ENCODE peak calls at places on chromosomes 12 and 14, in four cellular contexts. One of them, this sample, is unnamed.

GRCh38 chr14:33949051-33950037 is 1.5 kb downstream of the EGLN3 start:
- DNase-seq in A549: no peak
- DNase-seq in HepG2: no peak
- DNase-seq in GM12878: no peak
- DNase-seq in this sample: no peak

GRCh38 chr12:3990356-3990975 is 117.3 kb upstream of the PARP11 start:
- DNase-seq in A549: no peak
- DNase-seq in HepG2: no peak
- DNase-seq in GM12878: no peak
- DNase-seq in this sample: no peak

GRCh38 chr14:61812347-61813100 is 50.3 kb downstream of the SNAPC1 start:
- DNase-seq in A549: no peak
- DNase-seq in HepG2: no peak
- DNase-seq in GM12878: no peak
- DNase-seq in this sample: no peak

GRCh38 chr12:124131671-124132058 is 158.7 kb downstream of the ZNF664 start:
- DNase-seq in A549: no peak
- DNase-seq in HepG2: no peak
- DNase-seq in GM12878: no peak
- DNase-seq in this sample: no peak

GRCh38 chr14:36426836-36427235 is 93.2 kb downstream of the NKX2-1 start:
- DNase-seq in A549: no peak
- DNase-seq in HepG2: no peak
- DNase-seq in GM12878: no peak
- DNase-seq in this sample: no peak

GRCh38 chr12:113424915-113425823 is 3.0 kb downstream of the SDSL start:
- DNase-seq in A549: peak; percentile 76
- DNase-seq in HepG2: peak; percentile 16
- DNase-seq in GM12878: no peak
- DNase-seq in this sample: peak; percentile 48

GRCh38 chr12:12686925-12687324 is 9.1 kb downstream of the GPR19 start:
- DNase-seq in A549: no peak
- DNase-seq in HepG2: no peak
- DNase-seq in GM12878: no peak
- DNase-seq in this sample: peak; percentile 59

GRCh38 chr12:75813066-75813465 is 218.5 kb downstream of the PHLDA1 start:
- DNase-seq in A549: no peak
- DNase-seq in HepG2: no peak
- DNase-seq in GM12878: no peak
- DNase-seq in this sample: no peak

GRCh38 chr14:31159682-31160296 is 47.8 kb downstream of the HECTD1 start:
- DNase-seq in A549: peak; percentile 35
- DNase-seq in HepG2: no peak
- DNase-seq in GM12878: no peak
- DNase-seq in this sample: peak; percentile 57

GRCh38 chr12:109695961-109696461 is 17.6 kb upstream of the FAM222A start:
- DNase-seq in A549: no peak
- DNase-seq in HepG2: peak; percentile 85
- DNase-seq in GM12878: no peak
- DNase-seq in this sample: no peak

GRCh38 chr12:10241781-10242180 is 29.1 kb downstream of the GABARAPL1 start:
- DNase-seq in A549: no peak
- DNase-seq in HepG2: no peak
- DNase-seq in GM12878: no peak
- DNase-seq in this sample: no peak

GRCh38 chr14:29941401-29941800 is 13.8 kb upstream of the PRKD1 start:
- DNase-seq in A549: no peak
- DNase-seq in HepG2: no peak
- DNase-seq in GM12878: no peak
- DNase-seq in this sample: no peak

GRCh38 chr14:20597108-20597507 is 5.9 kb upstream of the RNASE12 start:
- DNase-seq in A549: no peak
- DNase-seq in HepG2: no peak
- DNase-seq in GM12878: no peak
- DNase-seq in this sample: no peak

GRCh38 chr14:24296341-24297157 is 3.0 kb downstream of the DHRS1 start:
- DNase-seq in A549: peak; percentile 77
- DNase-seq in HepG2: peak; percentile 90
- DNase-seq in GM12878: peak; percentile 82
- DNase-seq in this sample: peak; percentile 97

GRCh38 chr12:12724421-12725085 is 7.4 kb downstream of the CDKN1B start:
- DNase-seq in A549: no peak
- DNase-seq in HepG2: no peak
- DNase-seq in GM12878: no peak
- DNase-seq in this sample: no peak

GRCh38 chr14:31530136-31530535 is 31.1 kb upstream of the NUBPL start:
- DNase-seq in A549: no peak
- DNase-seq in HepG2: no peak
- DNase-seq in GM12878: no peak
- DNase-seq in this sample: peak; percentile 40

GRCh38 chr12:20040844-20041243 is 327.5 kb upstream of the PDE3A start:
- DNase-seq in A549: no peak
- DNase-seq in HepG2: no peak
- DNase-seq in GM12878: no peak
- DNase-seq in this sample: no peak

GRCh38 chr12:104792570-104792969 is 165.5 kb downstream of the SLC41A2 start:
- DNase-seq in A549: peak; percentile 59
- DNase-seq in HepG2: no peak
- DNase-seq in GM12878: no peak
- DNase-seq in this sample: peak; percentile 86

GRCh38 chr12:111339306-111339938 is 29.5 kb downstream of the PHETA1 start:
- DNase-seq in A549: no peak
- DNase-seq in HepG2: no peak
- DNase-seq in GM12878: no peak
- DNase-seq in this sample: no peak

GRCh38 chr14:23057757-23058653 is 685 bp upstream of the CDH24 start:
- DNase-seq in A549: peak; percentile 89
- DNase-seq in HepG2: peak; percentile 92
- DNase-seq in GM12878: peak; percentile 40
- DNase-seq in this sample: peak; percentile 76

GRCh38 chr12:124327362-124328043 is 32.6 kb downstream of the RFLNA start:
- DNase-seq in A549: no peak
- DNase-seq in HepG2: no peak
- DNase-seq in GM12878: no peak
- DNase-seq in this sample: no peak

GRCh38 chr14:73223049-73223448 is 14.3 kb upstream of the PAPLN start:
- DNase-seq in A549: no peak
- DNase-seq in HepG2: no peak
- DNase-seq in GM12878: peak; percentile 63
- DNase-seq in this sample: no peak

GRCh38 chr14:35167496-35167895 is 45.1 kb downstream of the PRORP start:
- DNase-seq in A549: no peak
- DNase-seq in HepG2: no peak
- DNase-seq in GM12878: no peak
- DNase-seq in this sample: no peak

GRCh38 chr14:82855912-82856381 is 1322.3 kb upstream of the SEL1L start:
- DNase-seq in A549: no peak
- DNase-seq in HepG2: no peak
- DNase-seq in GM12878: no peak
- DNase-seq in this sample: peak; percentile 60

GRCh38 chr12:114439833-114440449 is 34.0 kb upstream of the TBX5 start:
- DNase-seq in A549: no peak
- DNase-seq in HepG2: no peak
- DNase-seq in GM12878: no peak
- DNase-seq in this sample: no peak

GRCh38 chr12:80195143-80195726 is 95.9 kb downstream of the OTOGL start:
- DNase-seq in A549: peak; percentile 69
- DNase-seq in HepG2: peak; percentile 16
- DNase-seq in GM12878: no peak
- DNase-seq in this sample: peak; percentile 86

GRCh38 chr12:64216239-64216638 is 5.9 kb downstream of the KICS2 start:
- DNase-seq in A549: no peak
- DNase-seq in HepG2: no peak
- DNase-seq in GM12878: no peak
- DNase-seq in this sample: no peak

GRCh38 chr12:120720234-120720968 is 5.2 kb upstream of the ACADS start:
- DNase-seq in A549: peak; percentile 24
- DNase-seq in HepG2: no peak
- DNase-seq in GM12878: no peak
- DNase-seq in this sample: peak; percentile 71

GRCh38 chr12:125890983-125891382 is 825.7 kb downstream of the AACS start:
- DNase-seq in A549: no peak
- DNase-seq in HepG2: no peak
- DNase-seq in GM12878: no peak
- DNase-seq in this sample: no peak

DNA sequence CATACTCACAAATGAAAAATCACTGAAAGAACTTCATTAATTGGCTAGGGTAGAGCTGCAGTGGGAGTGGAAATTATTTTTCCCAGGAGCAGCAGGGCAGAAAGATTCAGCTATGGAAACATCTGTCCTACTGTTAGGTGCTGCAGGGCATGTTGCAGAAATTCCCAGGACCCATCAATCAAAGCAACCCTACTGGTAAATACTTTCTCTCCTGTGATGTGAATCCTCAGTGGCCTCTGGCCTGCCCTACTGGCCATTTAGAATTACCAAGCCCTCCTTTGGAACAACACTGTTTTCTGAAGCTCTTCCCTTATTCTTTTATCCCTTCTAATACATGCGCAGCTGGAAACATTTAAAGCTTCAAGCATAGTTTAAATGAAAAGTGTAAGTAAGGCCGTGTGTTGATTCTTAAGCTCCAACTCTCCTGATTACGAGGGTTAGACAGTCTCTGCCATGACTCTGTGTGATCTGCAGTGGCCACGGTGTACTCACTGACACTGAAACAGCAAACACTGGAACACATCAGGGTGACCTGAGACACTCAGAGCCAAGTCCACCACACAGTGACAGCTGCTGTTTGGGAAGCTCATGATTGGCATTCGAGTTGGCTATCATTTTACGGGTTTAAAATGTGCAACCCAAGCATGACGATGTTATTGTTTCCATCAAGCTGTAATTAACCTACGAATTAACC is 62.6 kb upstream of the TMCC3 start:
- DNase-seq in A549: no peak
- DNase-seq in HepG2: no peak
- DNase-seq in GM12878: no peak
- DNase-seq in this sample: no peak
- TF ChIP-seq SMC3 in A549: no peak
- TF ChIP-seq SMC3 in HepG2: no peak
- TF ChIP-seq SMC3 in GM12878: no peak
- TF ChIP-seq SMC3 in this sample: no peak

GRCh38 chr14:50000215-50001145 is 107.6 kb downstream of the ARF6 start:
- DNase-seq in A549: peak; percentile 50
- DNase-seq in HepG2: peak; percentile 36
- DNase-seq in GM12878: no peak
- DNase-seq in this sample: peak; percentile 84
- TF ChIP-seq SMC3 in A549: no peak
- TF ChIP-seq SMC3 in HepG2: no peak
- TF ChIP-seq SMC3 in GM12878: peak; percentile 11
- TF ChIP-seq SMC3 in this sample: peak; percentile 16

GRCh38 chr12:25054076-25054782 is 105.3 kb upstream of the BCAT1 start:
- DNase-seq in A549: peak; percentile 6
- DNase-seq in HepG2: no peak
- DNase-seq in GM12878: no peak
- DNase-seq in this sample: no peak

GRCh38 chr12:25051583-25052190 is 102.8 kb upstream of the BCAT1 start:
- DNase-seq in A549: no peak
- DNase-seq in HepG2: no peak
- DNase-seq in GM12878: peak; percentile 84
- DNase-seq in this sample: no peak

GRCh38 chr12:25053021-25053271 is 104.0 kb upstream of the BCAT1 start:
- DNase-seq in A549: no peak
- DNase-seq in HepG2: no peak
- DNase-seq in GM12878: no peak
- DNase-seq in this sample: no peak

GRCh38 chr12:25051171-25051570 is 102.3 kb upstream of the BCAT1 start:
- DNase-seq in A549: no peak
- DNase-seq in HepG2: no peak
- DNase-seq in GM12878: no peak
- DNase-seq in this sample: no peak

GRCh38 chr12:25052191-25053020 is 103.5 kb upstream of the BCAT1 start:
- DNase-seq in A549: no peak
- DNase-seq in HepG2: peak; percentile 45
- DNase-seq in GM12878: peak; percentile 93
- DNase-seq in this sample: no peak
- TF ChIP-seq SMC3 in A549: no peak
- TF ChIP-seq SMC3 in HepG2: no peak
- TF ChIP-seq SMC3 in GM12878: peak; percentile 15
- TF ChIP-seq SMC3 in this sample: no peak

DNA sequence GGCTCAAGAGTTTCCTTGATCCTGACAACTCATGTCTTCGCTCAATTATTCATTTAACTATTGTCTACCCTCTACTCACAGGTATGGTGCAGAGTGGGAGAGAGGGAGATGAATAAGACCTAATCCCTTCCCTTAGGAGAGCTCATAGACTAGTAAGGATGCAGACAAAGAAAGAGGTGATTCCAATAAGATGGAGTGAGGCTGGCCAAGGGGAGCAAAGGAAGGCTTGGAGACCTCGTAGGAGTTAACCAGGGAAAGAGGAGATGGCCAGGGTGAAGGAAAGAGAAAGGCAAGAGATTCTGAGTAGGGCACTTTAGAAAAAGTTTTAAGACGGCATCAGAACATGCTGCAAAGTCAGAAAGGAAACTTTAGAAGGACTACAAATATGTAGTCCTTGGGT is 588.5 kb downstream of the VRK1 start:
- DNase-seq in A549: no peak
- DNase-seq in HepG2: no peak
- DNase-seq in GM12878: no peak
- DNase-seq in this sample: no peak
- TF ChIP-seq SMC3 in A549: no peak
- TF ChIP-seq SMC3 in HepG2: no peak
- TF ChIP-seq SMC3 in GM12878: no peak
- TF ChIP-seq SMC3 in this sample: no peak

GRCh38 chr12:67693895-67694294 is 45.4 kb downstream of the DYRK2 start:
- DNase-seq in A549: no peak
- DNase-seq in HepG2: no peak
- DNase-seq in GM12878: no peak
- DNase-seq in this sample: no peak

GRCh38 chr12:67698711-67699603 is 50.4 kb downstream of the DYRK2 start:
- DNase-seq in A549: no peak
- DNase-seq in HepG2: no peak
- DNase-seq in GM12878: peak; percentile 98
- DNase-seq in this sample: peak; percentile 52

GRCh38 chr12:67697443-67697842 is 48.9 kb downstream of the DYRK2 start:
- DNase-seq in A549: no peak
- DNase-seq in HepG2: no peak
- DNase-seq in GM12878: no peak
- DNase-seq in this sample: no peak

GRCh38 chr12:67697981-67698380 is 49.4 kb downstream of the DYRK2 start:
- DNase-seq in A549: no peak
- DNase-seq in HepG2: no peak
- DNase-seq in GM12878: no peak
- DNase-seq in this sample: no peak

GRCh38 chr12:67695974-67696373 is 47.4 kb downstream of the DYRK2 start:
- DNase-seq in A549: no peak
- DNase-seq in HepG2: no peak
- DNase-seq in GM12878: no peak
- DNase-seq in this sample: no peak
- TF ChIP-seq SMC3 in A549: no peak
- TF ChIP-seq SMC3 in HepG2: no peak
- TF ChIP-seq SMC3 in GM12878: no peak
- TF ChIP-seq SMC3 in this sample: no peak